ENCODE peak calls at places on chromosomes 4 and X, in four cellular contexts. G, M, K and A are unnamed samples.
A peak's percentile ranks its signal among the peaks of the same experiment; 100 is the strongest.

GRCh38 chrX:331145-331771 is 12.7 kb upstream of the GTPBP6 start:
- DNase-seq in G (peak; percentile 28), M (no peak), K (peak; percentile 71), A (no peak)

GRCh38 chr4:88803600-88804096 is 106.0 kb upstream of the NAP1L5 start:
- DNase-seq in K (no peak), M (no peak), G (peak; percentile 96), A (no peak)

GRCh38 chr4:10115657-10116624 is 658 bp downstream of the WDR1 start:
- DNase-seq in M (peak; percentile 75), K (peak; percentile 72), G (no peak), A (peak; percentile 48)

GRCh38 chrX:19886888-19887531 is 390 bp downstream of the SH3KBP1 start:
- DNase-seq in K (peak; percentile 19), M (no peak), G (no peak), A (peak; percentile 7)

GRCh38 chrX:152639426-152639825 is 1.7 kb downstream of the GABRQ start:
- DNase-seq in K (no peak), M (no peak), G (no peak), A (no peak)

GRCh38 chr4:86380176-86380724 is 20.4 kb upstream of the MAPK10 start:
- DNase-seq in G (no peak), K (no peak), M (no peak), A (peak; percentile 40)

GRCh38 chr4:5572114-5572513 is 136.2 kb downstream of the EVC2 start:
- DNase-seq in M (no peak), K (no peak), G (no peak), A (peak; percentile 10)

GRCh38 chrX:11089802-11090201 is 21.3 kb upstream of the HCCS start:
- DNase-seq in K (no peak), G (no peak), M (no peak), A (no peak)

GRCh38 chrX:136711147-136711546 is 63.2 kb downstream of the CD40LG start:
- DNase-seq in G (peak; percentile 36), K (peak; percentile 27), M (peak; percentile 34), A (peak; percentile 59)

GRCh38 chr4:44522761-44523445 is 74.3 kb upstream of the KCTD8 start:
- DNase-seq in K (no peak), M (no peak), G (no peak), A (no peak)

GRCh38 chr4:6620891-6621555 is 19.5 kb upstream of the MRFAP1 start:
- DNase-seq in G (no peak), K (peak; percentile 23), M (no peak), A (no peak)

GRCh38 chr4:164866817-164867490 is 10.0 kb upstream of the APELA start:
- DNase-seq in K (peak; percentile 70), M (peak; percentile 79), G (no peak), A (no peak)

GRCh38 chrX:124223524-124223923 is 108.9 kb upstream of the TEX13D start:
- DNase-seq in G (no peak), K (peak; percentile 65), M (peak; percentile 37), A (no peak)

GRCh38 chrX:69282893-69283690 is 117.8 kb upstream of the PJA1 start:
- DNase-seq in K (peak; percentile 29), G (no peak), M (no peak), A (no peak)

GRCh38 chrX:7372843-7373525 is 225.0 kb upstream of the PUDP start:
- DNase-seq in G (peak; percentile 67), K (no peak), M (no peak), A (no peak)

GRCh38 chr4:1711906-1712215 is 258 bp downstream of the SLBP start:
- DNase-seq in G (peak; percentile 18), K (no peak), M (peak; percentile 43), A (no peak)
- H2AFZ ChIP-seq in G (peak overlapping the region; percentile 90), K (peak overlapping the region; percentile 86), M (no peak overlapping the region), A (peak overlapping the region; percentile 16)

DNA sequence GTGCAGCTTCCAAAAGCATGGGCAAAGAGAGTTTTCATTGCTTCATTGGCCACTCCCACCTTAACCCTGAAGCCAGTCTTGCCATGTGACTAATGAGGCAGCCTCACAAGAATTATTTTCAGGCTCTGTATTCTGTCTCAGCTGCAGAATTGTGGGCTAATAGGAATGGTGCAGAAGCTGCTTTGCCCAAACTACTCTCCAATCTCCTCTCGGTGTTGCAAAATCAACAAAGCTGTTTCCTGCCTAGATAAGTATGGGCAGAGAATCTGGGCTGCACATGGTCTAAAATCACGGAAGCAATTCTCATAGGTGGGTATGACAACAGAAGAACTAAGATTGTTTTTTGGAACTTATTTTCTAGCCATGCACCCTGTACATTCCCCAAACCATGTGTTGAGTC is 31.4 kb downstream of the PPP1R2C start:
- DNase-seq in M (no peak), K (no peak), G (peak; percentile 38), A (no peak)
- H2AFZ ChIP-seq in M (no peak overlapping the region), K (no peak overlapping the region), G (no peak overlapping the region), A (no peak overlapping the region)

GRCh38 chrX:30589146-30589888 is 11.8 kb upstream of the TASL start:
- DNase-seq in G (no peak), K (no peak), M (no peak), A (no peak)

GRCh38 chrX:30593435-30594200 is 16.1 kb upstream of the TASL start:
- DNase-seq in M (peak; percentile 28), G (no peak), K (peak; percentile 16), A (peak; percentile 62)

GRCh38 chrX:30597258-30598012 is 19.9 kb upstream of the TASL start:
- DNase-seq in G (no peak), K (no peak), M (no peak), A (no peak)

GRCh38 chrX:30590368-30590767 is 12.8 kb upstream of the TASL start:
- DNase-seq in K (no peak), M (no peak), G (no peak), A (no peak)

GRCh38 chrX:30592846-30593245 is 15.3 kb upstream of the TASL start:
- DNase-seq in K (no peak), G (no peak), M (no peak), A (no peak)
- H2AFZ ChIP-seq in K (no peak overlapping the region), G (no peak overlapping the region), M (no peak overlapping the region), A (peak overlapping the region; percentile 42)

DNA sequence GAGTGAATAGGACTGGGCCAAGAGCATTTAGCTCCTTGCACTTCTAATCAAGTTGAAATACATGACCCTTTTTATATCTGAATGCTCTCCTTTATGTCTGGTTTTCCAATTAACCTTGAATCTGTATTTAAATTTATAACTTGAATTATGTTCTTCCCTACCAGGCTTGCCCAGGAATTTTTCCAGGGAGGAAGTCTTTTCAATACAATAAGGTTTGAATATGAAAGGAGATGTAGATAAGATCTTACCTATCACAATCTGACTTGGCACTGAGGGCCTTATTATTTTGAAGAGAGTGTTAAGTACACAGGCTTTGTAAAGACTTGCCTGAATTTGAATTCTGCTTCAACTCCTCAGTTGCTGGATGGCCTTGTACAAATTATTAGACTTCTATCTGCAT is 555.7 kb downstream of the PCDH7 start:
- DNase-seq in G (no peak), K (peak; percentile 6), M (no peak), A (no peak)
- H2AFZ ChIP-seq in G (no peak overlapping the region), K (no peak overlapping the region), M (no peak overlapping the region), A (no peak overlapping the region)

GRCh38 chrX:5051831-5052491 is 1176.7 kb downstream of the NLGN4X start:
- DNase-seq in M (no peak), K (no peak), G (no peak), A (no peak)
- H2AFZ ChIP-seq in M (no peak overlapping the region), K (no peak overlapping the region), G (no peak overlapping the region), A (no peak overlapping the region)

DNA sequence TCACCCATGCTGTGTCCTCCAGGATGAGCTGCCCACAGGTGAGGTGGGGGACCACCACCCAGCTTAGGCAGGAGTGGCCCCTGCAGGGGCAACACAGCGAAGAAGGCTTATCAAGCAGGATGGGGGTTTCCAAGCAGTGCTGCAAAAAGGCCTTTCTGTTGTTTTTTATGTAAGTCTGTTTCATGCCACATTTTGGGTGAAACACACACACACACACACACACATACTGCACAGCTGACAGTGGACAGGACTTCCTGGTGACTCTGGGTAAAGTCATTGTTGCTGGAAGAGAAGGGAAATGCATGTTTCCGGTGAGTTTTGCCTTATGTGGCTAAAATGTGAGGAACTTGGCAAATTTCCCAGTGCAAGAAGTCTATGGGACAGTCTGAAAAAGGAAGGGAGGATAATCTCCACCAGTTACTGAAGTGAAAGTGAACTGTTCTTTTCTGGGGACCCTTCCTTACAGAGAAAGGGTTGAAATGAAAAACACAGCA is 119.2 kb downstream of the IRF2 start:
- DNase-seq in G (peak; percentile 93), M (peak; percentile 19), K (no peak), A (peak; percentile 81)
- H2AFZ ChIP-seq in G (peak overlapping the region; percentile 87), M (no peak overlapping the region), K (no peak overlapping the region), A (peak overlapping the region; percentile 15)

GRCh38 chr4:126890994-126891393 is 741.8 kb upstream of the INTU start:
- DNase-seq in K (no peak), M (no peak), G (peak; percentile 79), A (no peak)
- H2AFZ ChIP-seq in K (peak overlapping the region; percentile 82), M (peak overlapping the region; percentile 48), G (peak overlapping the region; percentile 86), A (no peak overlapping the region)

GRCh38 chrX:48958635-48959094 is 1.3 kb upstream of the OTUD5 start:
- DNase-seq in M (no peak), G (peak; percentile 66), K (peak; percentile 10), A (peak; percentile 17)

GRCh38 chrX:48960291-48960690 is 2.9 kb upstream of the OTUD5 start:
- DNase-seq in K (no peak), G (no peak), M (no peak), A (no peak)

GRCh38 chrX:48956728-48957414 is 536 bp downstream of the OTUD5 start:
- DNase-seq in G (no peak), M (no peak), K (no peak), A (peak; percentile 27)

GRCh38 chrX:48957827-48958634 is 624 bp upstream of the OTUD5 start:
- DNase-seq in G (peak; percentile 98), K (peak; percentile 94), M (peak; percentile 97), A (peak; percentile 95)

DNA sequence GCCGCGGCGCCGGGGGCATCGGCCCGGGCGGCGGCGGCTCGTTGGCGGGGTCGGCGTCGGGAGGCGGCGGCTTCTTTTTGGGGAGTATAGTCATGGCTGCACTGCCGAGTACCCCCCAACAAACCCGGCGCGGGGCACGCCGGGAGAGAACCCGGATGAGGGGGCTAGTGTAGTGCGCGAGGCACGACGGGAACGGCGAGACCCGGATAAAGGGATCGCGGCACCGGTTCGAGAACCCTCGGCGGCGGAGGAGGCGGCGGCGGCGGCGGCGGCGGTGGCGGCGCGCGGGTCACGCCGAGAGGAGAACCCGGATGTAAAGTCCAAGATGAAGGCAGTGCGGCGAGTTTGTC is at the start of gene OTUD5:
- DNase-seq in G (no peak), M (no peak), K (peak; percentile 70), A (no peak)
- H2AFZ ChIP-seq in G (peak within 1 kb of the TSS; percentile 98), M (no peak within 1 kb of the TSS), K (no peak within 1 kb of the TSS), A (peak within 1 kb of the TSS; percentile 23)

DNA sequence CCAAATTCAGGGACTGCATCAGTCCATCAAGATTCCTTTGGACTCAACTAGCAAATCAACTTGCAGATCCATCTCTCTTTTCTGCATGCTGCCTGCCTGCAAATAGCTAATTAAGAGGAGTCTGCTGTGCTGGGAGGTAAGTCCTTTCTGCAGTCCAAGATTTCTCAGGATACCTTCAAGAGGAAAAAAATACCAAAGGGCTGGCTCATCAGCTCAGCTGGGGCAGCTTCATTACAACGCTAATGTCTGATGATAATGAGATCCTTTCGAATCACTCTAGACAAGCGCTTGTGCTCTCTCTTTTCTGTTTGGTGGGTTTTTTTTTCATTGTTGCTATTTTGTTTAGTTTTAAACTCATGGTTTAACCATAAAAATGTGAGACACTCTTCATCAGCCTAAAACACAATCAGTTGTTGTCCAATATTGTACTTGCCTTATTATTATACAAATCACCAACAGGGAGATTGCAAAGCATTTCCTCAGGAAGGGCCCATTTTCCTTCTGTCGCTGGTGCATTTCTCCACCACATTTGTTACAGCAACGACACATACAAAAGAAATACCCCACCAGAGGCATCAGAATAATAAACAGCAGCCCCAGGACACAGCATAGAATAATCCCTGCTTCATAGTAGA is 50.8 kb downstream of the PROM1 start:
- DNase-seq in M (peak; percentile 32), G (peak; percentile 7), K (peak; percentile 62), A (no peak)
- H2AFZ ChIP-seq in M (no peak overlapping the region), G (no peak overlapping the region), K (no peak overlapping the region), A (no peak overlapping the region)

GRCh38 chr4:25485104-25485503 is 108.0 kb downstream of the ANAPC4 start:
- DNase-seq in G (no peak), M (no peak), K (no peak), A (no peak)
- H2AFZ ChIP-seq in G (no peak overlapping the region), M (no peak overlapping the region), K (no peak overlapping the region), A (no peak overlapping the region)